ENCODE peak calls at places on chromosomes 1 and 21, in four cellular contexts. L is CD8-positive, alpha-beta memory T cell; E is esophagus squamous epithelium; H is SJSA1. O is an unnamed sample. For H3K4me1 and H3K27me3, the result is how much of the 10 kb centered on the place peaks cover.

GRCh38 chr1:95254959-95255358 is 20.9 kb downstream of the RWDD3 start:
- DNase-seq in L (no peak), E (no peak), H (no peak), O (no peak)

GRCh38 chr1:119632103-119632490 is 16.0 kb downstream of the ZNF697 start:
- DNase-seq in H (no peak), E (no peak), L (no peak), O (no peak)

GRCh38 chr1:2981981-2982614 is 39.2 kb upstream of the ACTRT2 start:
- DNase-seq in H (peak), L (no peak), E (no peak), O (no peak)

GRCh38 chr1:90564164-90564563 is 152.9 kb downstream of the BARHL2 start:
- DNase-seq in E (no peak), H (no peak), L (no peak), O (no peak)

GRCh38 chr1:112527266-112528010 is 18.7 kb downstream of the WNT2B start:
- DNase-seq in L (no peak), H (no peak), E (no peak), O (no peak)

GRCh38 chr1:60916926-60917325 is 165.4 kb upstream of the NFIA start:
- DNase-seq in E (no peak), H (no peak), L (no peak), O (no peak)

GRCh38 chr21:45531393-45532215 is 10.6 kb downstream of the SLC19A1 start:
- DNase-seq in E (no peak), H (no peak), L (no peak), O (no peak)

GRCh38 chr1:44112486-44112885 is 6.1 kb upstream of the KLF17 start:
- DNase-seq in E (no peak), L (no peak), H (no peak), O (peak)

GRCh38 chr1:200564319-200564718 is 56.2 kb downstream of the KIF14 start:
- DNase-seq in E (no peak), L (no peak), H (no peak), O (no peak)

GRCh38 chr1:114192328-114192727 is 38.7 kb upstream of the SYT6 start:
- DNase-seq in L (no peak), E (no peak), H (no peak), O (no peak)

GRCh38 chr1:109890115-109890953 is 20.3 kb upstream of the CSF1 start:
- DNase-seq in H (no peak), L (no peak), E (no peak), O (no peak)

GRCh38 chr1:209585672-209586071 is 2.2 kb downstream of the CAMK1G start:
- DNase-seq in L (no peak), H (no peak), E (no peak), O (no peak)

GRCh38 chr1:61081637-61082335 is 575 bp upstream of the NFIA start:
- DNase-seq in L (peak), E (no peak), H (peak), O (peak)

GRCh38 chr1:84998642-84999280 is 1.8 kb upstream of the MCOLN2 start:
- DNase-seq in L (peak), E (no peak), H (no peak), O (no peak)

GRCh38 chr1:176567190-176567794 is 104.3 kb downstream of the PAPPA2 start:
- DNase-seq in H (no peak), E (no peak), L (no peak), O (no peak)

GRCh38 chr1:54070549-54070915 is 17.1 kb downstream of the TCEANC2 start:
- DNase-seq in L (no peak), H (no peak), E (no peak), O (no peak)

GRCh38 chr1:156931553-156931952 is 11.1 kb downstream of the LRRC71 start:
- DNase-seq in L (no peak), H (no peak), E (no peak), O (no peak)

GRCh38 chr1:10529772-10530171 is 55.0 kb downstream of the PEX14 start:
- DNase-seq in E (no peak), H (no peak), L (no peak), O (no peak)

GRCh38 chr1:211247921-211248320 is 11.2 kb upstream of the RCOR3 start:
- DNase-seq in E (no peak), L (no peak), H (no peak), O (no peak)

GRCh38 chr21:41931041-41931451 is 22.8 kb downstream of the C2CD2 start:
- DNase-seq in L (no peak), E (no peak), H (no peak), O (no peak)

GRCh38 chr1:94205639-94206038 is 31.7 kb downstream of the ARHGAP29 start:
- DNase-seq in H (no peak), L (no peak), E (no peak), O (no peak)

GRCh38 chr1:113322439-113322838 is 67.9 kb upstream of the MAGI3 start:
- DNase-seq in L (no peak), E (no peak), H (no peak), O (no peak)

GRCh38 chr1:46547481-46548383 is 3.7 kb downstream of the KNCN start:
- DNase-seq in L (no peak), H (no peak), E (no peak), O (peak)

GRCh38 chr1:61004269-61005003 is 77.9 kb upstream of the NFIA start:
- DNase-seq in E (no peak), L (no peak), H (no peak), O (no peak)

DNA sequence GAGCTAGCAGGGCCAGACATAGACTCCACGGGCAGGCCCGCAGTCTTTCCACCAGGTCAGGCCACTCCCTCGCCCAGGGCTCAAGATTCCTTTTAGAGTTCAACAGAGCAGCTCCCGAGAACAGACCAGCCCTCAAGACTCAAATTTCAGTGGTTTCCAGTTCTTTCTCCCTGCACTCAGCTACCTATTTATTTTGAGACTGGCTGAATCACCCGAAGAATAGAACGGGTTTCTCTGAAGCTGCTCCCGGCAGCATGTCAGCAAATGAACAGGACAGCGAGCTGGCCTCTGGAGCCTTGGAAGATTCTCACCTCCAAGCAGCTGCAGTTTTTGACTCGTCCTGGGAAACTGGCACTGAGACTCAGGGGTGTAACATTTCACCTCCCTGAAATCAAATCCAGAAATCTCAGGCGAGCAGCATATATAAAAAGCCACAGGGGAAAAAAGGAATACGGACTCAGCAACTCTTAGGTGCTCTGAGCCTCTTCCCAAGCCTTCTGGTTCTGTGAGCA is 177.9 kb downstream of the CLIC6 start:
- DNase-seq in E (no peak), L (no peak), H (peak), O (peak)
- H3K27ac ChIP-seq in E (peak), L (no peak), H (peak), O (peak)

GRCh38 chr1:35539824-35540261 is 17.4 kb downstream of the KIAA0319L start:
- DNase-seq in H (no peak), E (no peak), L (no peak), O (no peak)
- H3K4me1 ChIP-seq in H (under half), E (under half), L (half or more), O (under half)

GRCh38 chr1:207129053-207129452 is 25.0 kb downstream of the C4BPA start:
- DNase-seq in L (no peak), H (no peak), E (no peak), O (no peak)

GRCh38 chr1:207124389-207124788 is 20.4 kb downstream of the C4BPA start:
- DNase-seq in H (no peak), E (no peak), L (no peak), O (no peak)

GRCh38 chr1:207128336-207128921 is 24.4 kb downstream of the C4BPA start:
- DNase-seq in H (peak), E (no peak), L (no peak), O (peak)
- H3K27me3 ChIP-seq in H (under half), E (under half), L (under half), O (under half)

DNA sequence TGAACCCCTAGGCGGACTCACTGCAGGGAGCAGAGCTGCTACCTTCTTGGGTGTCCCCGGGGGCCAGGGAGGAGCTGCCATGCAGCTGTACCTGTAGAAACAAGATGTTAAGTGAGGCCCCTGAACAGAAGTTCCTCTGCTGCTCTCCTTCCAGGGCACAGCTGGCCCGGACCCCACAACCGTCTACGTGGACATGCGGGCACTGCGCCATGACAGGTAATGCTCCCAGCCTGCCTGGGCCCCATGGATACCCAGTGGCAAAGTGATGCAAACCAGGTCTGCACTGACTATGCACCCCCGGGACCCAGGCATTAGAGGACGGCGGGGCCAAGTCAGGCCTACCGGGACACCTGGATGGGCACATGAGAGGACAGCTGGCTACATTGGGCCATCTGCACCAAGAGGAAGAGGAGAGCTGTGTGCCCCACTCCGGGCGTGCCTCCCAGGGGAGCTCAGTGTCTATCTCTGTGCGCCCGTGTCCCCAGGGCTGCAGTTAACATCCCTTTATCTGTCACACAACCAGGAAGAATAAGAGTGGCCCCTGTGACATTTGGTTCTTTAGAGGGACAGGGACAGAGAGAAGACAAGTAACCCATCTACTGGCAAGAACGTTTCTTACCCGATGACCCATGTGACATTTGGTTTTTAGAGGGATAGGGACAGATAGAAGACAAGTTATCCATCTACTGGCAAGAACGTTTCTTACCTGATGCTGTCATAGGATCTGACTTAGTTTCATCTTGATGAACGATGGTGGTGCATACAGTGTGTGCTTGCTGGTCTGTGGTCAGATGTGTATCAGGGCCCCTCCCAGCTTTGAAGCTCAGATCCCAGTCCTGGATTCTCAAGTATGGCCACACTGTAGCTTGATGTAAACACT is 44.1 kb downstream of the S100B start:
- DNase-seq in L (no peak), H (peak), E (no peak), O (no peak)
- H3K27ac ChIP-seq in L (no peak), H (no peak), E (no peak), O (no peak)

DNA sequence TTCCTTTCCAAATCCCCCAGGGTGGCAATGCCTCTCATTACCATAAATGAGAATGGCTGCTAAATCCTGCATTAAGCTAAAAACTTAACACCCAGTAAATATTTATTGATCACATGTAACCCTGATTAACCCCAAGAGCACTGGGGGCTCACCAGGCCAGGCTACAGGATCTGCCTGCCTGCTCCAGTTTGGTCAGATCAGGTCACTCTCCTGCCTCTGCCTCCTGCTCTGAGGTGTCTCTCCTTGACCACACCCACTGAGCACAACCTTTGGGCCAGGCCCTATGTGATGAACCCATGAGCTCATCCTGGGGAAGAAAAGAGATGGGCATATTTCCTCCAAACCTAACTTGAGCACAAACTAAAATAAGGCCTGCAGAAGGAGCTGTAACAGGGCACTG is 93.5 kb downstream of the TRABD2B start:
- DNase-seq in H (no peak), E (no peak), L (no peak), O (no peak)
- H3K4me1 ChIP-seq in H (under half), E (under half), L (under half), O (under half)

DNA sequence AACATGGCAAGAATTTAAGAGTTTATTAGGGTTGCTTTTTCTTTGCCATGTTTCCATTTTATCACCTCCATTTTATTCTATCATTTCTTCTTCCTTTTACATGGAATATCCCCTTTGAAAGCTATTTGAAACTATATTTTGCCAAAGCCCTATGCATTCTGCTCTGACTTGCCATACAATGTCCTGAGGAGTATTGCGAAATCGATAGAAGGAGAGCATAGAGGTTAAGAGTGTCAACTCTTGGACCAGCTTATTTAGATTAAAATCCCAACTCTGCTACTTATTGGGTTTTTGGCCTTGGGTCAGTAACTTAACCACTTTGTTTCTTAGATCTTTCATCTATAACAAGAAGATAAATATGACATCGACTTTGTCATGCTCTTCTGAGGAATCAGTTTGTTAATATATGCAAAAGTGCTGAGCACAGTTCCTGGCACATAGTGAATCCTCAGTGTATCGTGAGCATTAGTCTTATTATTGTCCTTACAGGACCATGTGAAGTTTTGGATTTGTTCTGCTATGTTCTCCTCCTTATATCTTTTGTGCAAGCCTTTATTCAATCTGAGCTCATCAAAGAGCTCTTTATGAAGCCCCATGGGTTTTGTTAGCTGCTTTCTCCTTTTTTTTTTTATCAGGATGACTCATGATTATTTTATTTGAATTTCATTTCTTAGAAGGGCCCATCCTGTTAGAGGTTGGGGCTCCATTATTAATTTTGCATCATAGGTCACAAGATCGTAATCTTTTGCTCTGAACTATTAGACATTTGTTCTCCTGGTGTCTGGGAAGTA is 17.6 kb downstream of the ACKR1 start:
- DNase-seq in L (no peak), H (no peak), E (no peak), O (no peak)
- H3K27me3 ChIP-seq in L (under half), H (under half), E (under half), O (under half)

GRCh38 chr1:28740118-28740517 is 3.4 kb downstream of the YTHDF2 start:
- DNase-seq in L (no peak), H (no peak), E (no peak), O (no peak)

GRCh38 chr1:28745653-28746173 is 9.0 kb downstream of the YTHDF2 start:
- DNase-seq in H (no peak), E (no peak), L (no peak), O (no peak)

DNA sequence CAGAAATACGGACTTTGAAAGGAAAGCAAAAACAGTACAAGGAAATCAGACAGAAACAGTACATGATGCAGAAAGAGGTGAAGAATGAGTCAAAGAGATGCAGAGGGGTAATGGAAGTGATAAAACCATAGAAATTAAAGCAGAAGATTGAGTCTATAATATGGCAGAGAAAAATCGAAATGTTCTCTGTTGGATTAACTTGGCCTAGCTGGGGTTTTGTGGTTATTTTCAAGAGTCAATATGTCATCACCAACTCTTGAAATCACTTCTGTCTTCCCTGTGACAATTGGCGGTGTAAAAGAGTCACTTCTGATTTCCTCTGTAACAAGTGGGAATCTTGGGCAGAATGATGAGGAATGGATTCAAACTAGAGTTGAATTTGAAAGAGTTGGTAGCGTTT is 7.4 kb downstream of the YTHDF2 start:
- DNase-seq in E (no peak), H (no peak), L (no peak), O (no peak)
- H3K27ac ChIP-seq in E (no peak), H (no peak), L (no peak), O (no peak)

DNA sequence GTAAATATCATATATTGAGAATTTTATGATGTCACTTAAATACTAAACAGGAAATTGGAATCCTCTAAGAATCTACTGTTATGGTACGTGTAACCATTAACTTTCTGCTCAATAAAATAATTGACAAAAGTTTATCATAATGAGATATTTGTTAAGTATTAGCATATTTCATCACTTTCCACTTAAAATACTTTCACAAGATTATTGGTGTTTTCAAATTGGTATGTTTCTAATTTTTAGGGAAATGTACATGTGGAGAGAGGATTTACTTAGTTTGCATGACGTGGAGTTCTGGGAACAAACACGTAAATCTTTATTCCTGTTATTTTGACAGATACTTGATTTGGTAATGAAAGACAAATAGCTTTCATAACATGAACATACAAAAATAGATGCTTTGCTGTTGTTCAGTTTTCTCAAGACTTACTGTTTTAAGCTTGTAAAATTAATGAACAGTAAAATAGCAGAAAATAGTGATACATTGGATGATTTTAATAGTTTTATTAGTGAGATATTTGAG is 1.6 kb downstream of the SRSF11 start:
- DNase-seq in E (no peak), L (no peak), H (no peak), O (no peak)
- H3K4me1 ChIP-seq in E (under half), L (half or more), H (under half), O (under half)

GRCh38 chr1:22711071-22711470 is 432 bp downstream of the EPHB2 start:
- DNase-seq in L (no peak), E (no peak), H (no peak), O (peak)

GRCh38 chr1:22709891-22710687 is 550 bp upstream of the EPHB2 start:
- DNase-seq in E (no peak), H (no peak), L (no peak), O (peak)

GRCh38 chr1:22710688-22711024 is at the start of gene EPHB2:
- DNase-seq in L (no peak), H (no peak), E (no peak), O (peak)

GRCh38 chr1:22712502-22713271 is 2.0 kb downstream of the EPHB2 start:
- DNase-seq in E (no peak), H (no peak), L (no peak), O (peak)

DNA sequence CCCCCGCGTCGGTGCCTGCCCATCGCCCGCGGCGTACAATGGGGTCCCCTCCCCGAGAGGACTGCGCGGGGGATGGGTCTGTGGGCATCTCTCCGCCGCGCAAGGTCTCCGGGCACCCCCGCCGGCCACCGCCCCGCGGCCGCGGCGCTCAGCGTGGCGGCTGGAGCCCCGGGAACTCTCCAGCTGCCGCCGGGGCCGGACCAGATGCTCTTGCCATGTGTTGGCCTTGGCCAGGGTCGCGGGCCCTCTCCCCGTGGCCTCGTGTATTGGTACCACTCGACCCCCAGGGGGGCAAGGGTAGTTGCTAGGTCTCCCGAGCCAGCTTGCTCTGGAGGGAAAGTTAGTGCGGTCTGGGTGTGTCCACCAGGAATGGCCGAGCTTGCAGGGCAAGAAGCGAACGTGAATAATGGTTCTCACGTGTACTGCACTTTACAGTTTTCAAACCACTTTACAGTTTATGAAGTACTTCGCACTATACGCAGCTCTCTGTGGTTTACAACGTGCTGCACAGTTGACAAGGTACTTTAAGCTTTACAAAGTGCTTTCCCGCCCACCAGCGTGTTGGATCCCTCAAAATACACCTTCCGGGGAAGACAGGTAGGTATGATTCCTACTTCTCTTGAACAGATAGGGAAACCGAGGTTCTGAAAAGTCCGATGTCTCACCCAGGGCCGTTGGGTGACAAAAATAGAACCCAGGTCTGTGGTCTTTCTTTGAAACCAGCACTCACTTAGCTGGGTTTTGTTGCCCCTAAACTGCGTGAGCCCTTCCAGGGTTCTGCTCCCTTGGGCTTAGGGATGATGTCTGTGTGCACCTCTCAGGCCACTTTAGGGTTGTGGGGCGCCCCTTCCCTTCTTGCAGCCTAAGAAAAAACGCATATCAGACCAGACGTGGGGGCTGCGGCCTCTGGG is 1.2 kb downstream of the EPHB2 start:
- DNase-seq in L (no peak), H (no peak), E (no peak), O (peak)
- H3K27me3 ChIP-seq in L (under half), H (under half), E (under half), O (under half)